ENCODE peak calls at places on chromosomes 13 and 19, in eight cellular contexts. R is uterus, I is thoracic aorta, Z is SJSA1, Y is astrocyte, C is psoas muscle, K is ovary, J is adrenal gland. E is an unnamed sample.

GRCh38 chr19:19170053-19170945 is at the start of gene MEF2B:
- DNase-seq in R (no peak), K (peak; percentile 81), Z (no peak), Y (peak; percentile 20), C (peak; percentile 82), J (peak; percentile 83), I (no peak), E (peak; percentile 91)

GRCh38 chr19:15315101-15315500 is 17.2 kb downstream of the BRD4 start:
- DNase-seq in R (no peak), C (no peak), J (no peak), K (no peak), I (no peak), Z (no peak), Y (no peak), E (no peak)

GRCh38 chr13:76976929-76977328 is 15.0 kb upstream of the CLN5 start:
- DNase-seq in R (no peak), C (no peak), J (no peak), K (no peak), I (no peak), Z (no peak), Y (no peak), E (no peak)

GRCh38 chr19:6238643-6239281 is 41.0 kb downstream of the MLLT1 start:
- DNase-seq in I (no peak), J (no peak), K (peak; percentile 81), C (peak; percentile 74), R (peak; percentile 70), Z (no peak), Y (peak; percentile 66), E (peak; percentile 81)

GRCh38 chr19:14021474-14021873 is 6.5 kb upstream of the RLN3 start:
- DNase-seq in J (no peak), K (no peak), Y (no peak), Z (no peak), C (no peak), R (no peak), I (no peak), E (peak; percentile 59)

GRCh38 chr19:46408611-46409039 is 4.7 kb downstream of the CCDC8 start:
- DNase-seq in Y (no peak), R (peak; percentile 83), I (peak; percentile 75), J (peak; percentile 91), C (peak; percentile 71), K (peak; percentile 84), Z (no peak), E (peak; percentile 95)

GRCh38 chr13:68199271-68199670 is 969.1 kb upstream of the PCDH9 start:
- DNase-seq in K (no peak), J (no peak), C (no peak), Y (peak; percentile 15), I (no peak), R (no peak), Z (no peak), E (no peak)

GRCh38 chr13:76903544-76904162 is 17.4 kb upstream of the KCTD12 start:
- DNase-seq in K (peak; percentile 46), J (peak; percentile 50), C (peak; percentile 39), R (peak; percentile 62), Y (peak; percentile 46), I (no peak), Z (peak; percentile 16), E (peak; percentile 74)

GRCh38 chr13:110070511-110071120 is 236.3 kb downstream of the COL4A1 start:
- DNase-seq in R (peak; percentile 43), K (no peak), J (no peak), C (no peak), I (no peak), Z (peak; percentile 71), Y (peak; percentile 87), E (no peak)

GRCh38 chr19:53013621-53014020 is at the start of gene ERVV-1:
- DNase-seq in Z (no peak), Y (no peak), I (no peak), J (no peak), K (no peak), C (no peak), R (no peak), E (no peak)

GRCh38 chr19:49210108-49210900 is 52.7 kb downstream of the TRPM4 start:
- DNase-seq in J (peak; percentile 55), Z (no peak), Y (no peak), R (peak; percentile 47), I (no peak), K (peak; percentile 70), C (no peak), E (peak; percentile 68)
- H3K4me1 ChIP-seq in J (no peaks in the 10 kb centered on the region), Z (peaks cover 11% of the 10 kb centered on the region), Y (no peaks in the 10 kb centered on the region), R (no peaks in the 10 kb centered on the region), I (no peaks in the 10 kb centered on the region), K (peaks cover 6% of the 10 kb centered on the region), C (no peaks in the 10 kb centered on the region), E (no peaks in the 10 kb centered on the region)

GRCh38 chr13:33978653-33979052 is 160.7 kb downstream of the RFC3 start:
- DNase-seq in Z (no peak), K (no peak), C (no peak), I (no peak), R (no peak), J (no peak), Y (no peak), E (no peak)
- H3K27ac ChIP-seq in Z (no peak overlapping the region), K (no peak overlapping the region), C (no peak overlapping the region), I (no peak overlapping the region), R (no peak overlapping the region), J (no peak overlapping the region), Y (no peak overlapping the region), E (no peak overlapping the region)

GRCh38 chr13:99303863-99304521 is 3.2 kb downstream of the GPR183 start:
- DNase-seq in C (no peak), Y (no peak), J (no peak), Z (no peak), R (no peak), I (no peak), K (no peak), E (peak; percentile 67)

GRCh38 chr13:99302637-99303505 is 4.3 kb downstream of the GPR183 start:
- DNase-seq in R (no peak), K (no peak), Z (no peak), Y (no peak), I (no peak), C (no peak), J (no peak), E (no peak)

GRCh38 chr13:99305180-99305965 is 1.8 kb downstream of the GPR183 start:
- DNase-seq in K (no peak), C (no peak), Z (no peak), I (no peak), R (no peak), Y (no peak), J (no peak), E (no peak)

GRCh38 chr13:99301913-99302636 is 5.1 kb downstream of the GPR183 start:
- DNase-seq in C (no peak), J (no peak), Y (no peak), Z (no peak), I (no peak), R (no peak), K (no peak), E (no peak)

GRCh38 chr13:99304541-99304940 is 2.7 kb downstream of the GPR183 start:
- DNase-seq in K (no peak), I (no peak), R (no peak), Y (no peak), Z (no peak), J (no peak), C (no peak), E (no peak)
- H3K4me1 ChIP-seq in K (no peaks in the 10 kb centered on the region), I (peaks cover 26% of the 10 kb centered on the region), R (no peaks in the 10 kb centered on the region), Y (peaks cover 21% of the 10 kb centered on the region), Z (peaks cover 36% of the 10 kb centered on the region), J (no peaks in the 10 kb centered on the region), C (peaks cover 9% of the 10 kb centered on the region), E (peaks cover 13% of the 10 kb centered on the region)

GRCh38 chr13:51557423-51557822 is 26.8 kb upstream of the WDFY2 start:
- DNase-seq in C (no peak), Z (no peak), K (no peak), J (no peak), R (no peak), I (no peak), Y (no peak), E (no peak)

GRCh38 chr13:51560336-51560735 is 23.9 kb upstream of the WDFY2 start:
- DNase-seq in Z (no peak), R (no peak), J (no peak), I (no peak), Y (no peak), K (no peak), C (no peak), E (no peak)

GRCh38 chr13:51556740-51557139 is 27.5 kb upstream of the WDFY2 start:
- DNase-seq in I (no peak), Y (no peak), J (no peak), R (no peak), Z (no peak), K (no peak), C (no peak), E (no peak)

GRCh38 chr13:51559916-51560315 is 24.3 kb upstream of the WDFY2 start:
- DNase-seq in I (no peak), Z (no peak), R (no peak), C (no peak), K (no peak), J (no peak), Y (no peak), E (no peak)

GRCh38 chr13:51557875-51558604 is 26.2 kb upstream of the WDFY2 start:
- DNase-seq in I (no peak), J (no peak), Z (peak; percentile 70), K (no peak), Y (peak; percentile 89), R (peak; percentile 40), C (no peak), E (no peak)
- H3K27ac ChIP-seq in I (no peak overlapping the region), J (no peak overlapping the region), Z (peak overlapping the region; percentile 3), K (no peak overlapping the region), Y (no peak overlapping the region), R (peak overlapping the region; percentile 57), C (no peak overlapping the region), E (peak overlapping the region; percentile 64)

GRCh38 chr19:17564783-17565182 is 9.3 kb downstream of the COLGALT1 start:
- DNase-seq in C (no peak), Z (no peak), Y (no peak), K (no peak), R (no peak), I (no peak), J (no peak), E (no peak)
- H3K4me1 ChIP-seq in C (peaks cover 15% of the 10 kb centered on the region), Z (peaks cover 13% of the 10 kb centered on the region), Y (peaks cover 10% of the 10 kb centered on the region), K (no peaks in the 10 kb centered on the region), R (no peaks in the 10 kb centered on the region), I (no peaks in the 10 kb centered on the region), J (no peaks in the 10 kb centered on the region), E (no peaks in the 10 kb centered on the region)

DNA sequence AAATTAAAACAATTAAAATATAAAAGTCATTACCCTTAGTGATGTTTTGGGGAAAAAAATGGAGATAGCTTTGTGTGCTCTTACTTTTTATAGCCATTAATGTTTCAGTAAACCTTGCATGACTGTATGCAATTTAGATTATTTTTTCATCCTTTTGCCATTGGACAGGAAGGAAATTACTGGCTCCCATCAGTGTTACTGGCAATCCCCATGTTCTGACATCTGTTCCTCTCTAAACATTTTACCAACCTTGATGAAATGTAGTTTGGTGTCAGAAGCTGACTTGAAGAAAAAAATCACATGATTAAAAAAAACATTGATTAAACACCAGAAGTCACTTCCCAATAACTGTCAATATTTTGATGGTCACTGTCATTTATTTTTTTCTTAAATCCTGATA is 52.3 kb upstream of the ZNF536 start:
- DNase-seq in K (no peak), C (no peak), J (no peak), I (no peak), Y (no peak), R (no peak), Z (no peak), E (no peak)
- H3K27ac ChIP-seq in K (no peak overlapping the region), C (no peak overlapping the region), J (no peak overlapping the region), I (no peak overlapping the region), Y (no peak overlapping the region), R (no peak overlapping the region), Z (no peak overlapping the region), E (no peak overlapping the region)

E was measured in right cardiac atrium.